ENCODE peak calls at places on chromosome 1, in five cellular contexts. One of them, this sample, is unnamed. For H3K4me1, the result is how much of the 10 kb centered on the place peaks cover.

GRCh38 chr1:84253041-84253440 is 48.5 kb upstream of the SAMD13 start:
- DNase-seq in upper lobe of right lung: no peak
- DNase-seq in GM23338: no peak
- DNase-seq in fibroblast of lung: peak
- DNase-seq in cardiac muscle cell: no peak
- DNase-seq in this sample: no peak

GRCh38 chr1:53176452-53177344 is 19.9 kb upstream of the CPT2 start:
- DNase-seq in fibroblast of lung: peak
- DNase-seq in GM23338: no peak
- DNase-seq in cardiac muscle cell: peak
- DNase-seq in upper lobe of right lung: peak
- DNase-seq in this sample: no peak

GRCh38 chr1:235079443-235079967 is 49.1 kb downstream of the TOMM20 start:
- DNase-seq in fibroblast of lung: peak
- DNase-seq in GM23338: no peak
- DNase-seq in cardiac muscle cell: no peak
- DNase-seq in upper lobe of right lung: peak
- DNase-seq in this sample: no peak

GRCh38 chr1:8517579-8518489 is 199.9 kb downstream of the SLC45A1 start:
- DNase-seq in cardiac muscle cell: peak
- DNase-seq in GM23338: peak
- DNase-seq in fibroblast of lung: peak
- DNase-seq in upper lobe of right lung: no peak
- DNase-seq in this sample: no peak

GRCh38 chr1:206895320-206895719 is 1.9 kb upstream of the IL24 start:
- DNase-seq in upper lobe of right lung: no peak
- DNase-seq in fibroblast of lung: no peak
- DNase-seq in cardiac muscle cell: no peak
- DNase-seq in GM23338: no peak
- DNase-seq in this sample: no peak

GRCh38 chr1:212132040-212132439 is 96.5 kb downstream of the DTL start:
- DNase-seq in upper lobe of right lung: no peak
- DNase-seq in cardiac muscle cell: no peak
- DNase-seq in fibroblast of lung: no peak
- DNase-seq in GM23338: no peak
- DNase-seq in this sample: no peak

GRCh38 chr1:53402891-53403655 is 56.1 kb upstream of the DMRTB1 start:
- DNase-seq in cardiac muscle cell: no peak
- DNase-seq in fibroblast of lung: no peak
- DNase-seq in upper lobe of right lung: no peak
- DNase-seq in GM23338: no peak
- DNase-seq in this sample: no peak

GRCh38 chr1:48182441-48182840 is 40.1 kb upstream of the SLC5A9 start:
- DNase-seq in fibroblast of lung: no peak
- DNase-seq in cardiac muscle cell: no peak
- DNase-seq in upper lobe of right lung: no peak
- DNase-seq in GM23338: no peak
- DNase-seq in this sample: no peak

GRCh38 chr1:59164371-59164770 is 132.5 kb upstream of the FGGY start:
- DNase-seq in GM23338: no peak
- DNase-seq in fibroblast of lung: no peak
- DNase-seq in upper lobe of right lung: no peak
- DNase-seq in cardiac muscle cell: no peak
- DNase-seq in this sample: no peak

GRCh38 chr1:237074371-237075117 is 32.6 kb downstream of the RYR2 start:
- DNase-seq in cardiac muscle cell: no peak
- DNase-seq in upper lobe of right lung: no peak
- DNase-seq in fibroblast of lung: no peak
- DNase-seq in GM23338: no peak
- DNase-seq in this sample: no peak

GRCh38 chr1:203142124-203142523 is 14.6 kb downstream of the ADORA1 start:
- DNase-seq in upper lobe of right lung: no peak
- DNase-seq in cardiac muscle cell: no peak
- DNase-seq in fibroblast of lung: no peak
- DNase-seq in GM23338: no peak
- DNase-seq in this sample: no peak
- H3K4me1 ChIP-seq in upper lobe of right lung: under half
- H3K4me1 ChIP-seq in cardiac muscle cell: under half
- H3K4me1 ChIP-seq in fibroblast of lung: under half
- H3K4me1 ChIP-seq in GM23338: under half
- H3K4me1 ChIP-seq in this sample: under half

GRCh38 chr1:167749741-167750140 is 28.0 kb downstream of the MPZL1 start:
- DNase-seq in upper lobe of right lung: no peak
- DNase-seq in GM23338: no peak
- DNase-seq in fibroblast of lung: no peak
- DNase-seq in cardiac muscle cell: no peak
- DNase-seq in this sample: no peak
- H3K4me1 ChIP-seq in upper lobe of right lung: under half
- H3K4me1 ChIP-seq in GM23338: under half
- H3K4me1 ChIP-seq in fibroblast of lung: under half
- H3K4me1 ChIP-seq in cardiac muscle cell: under half
- H3K4me1 ChIP-seq in this sample: under half

DNA sequence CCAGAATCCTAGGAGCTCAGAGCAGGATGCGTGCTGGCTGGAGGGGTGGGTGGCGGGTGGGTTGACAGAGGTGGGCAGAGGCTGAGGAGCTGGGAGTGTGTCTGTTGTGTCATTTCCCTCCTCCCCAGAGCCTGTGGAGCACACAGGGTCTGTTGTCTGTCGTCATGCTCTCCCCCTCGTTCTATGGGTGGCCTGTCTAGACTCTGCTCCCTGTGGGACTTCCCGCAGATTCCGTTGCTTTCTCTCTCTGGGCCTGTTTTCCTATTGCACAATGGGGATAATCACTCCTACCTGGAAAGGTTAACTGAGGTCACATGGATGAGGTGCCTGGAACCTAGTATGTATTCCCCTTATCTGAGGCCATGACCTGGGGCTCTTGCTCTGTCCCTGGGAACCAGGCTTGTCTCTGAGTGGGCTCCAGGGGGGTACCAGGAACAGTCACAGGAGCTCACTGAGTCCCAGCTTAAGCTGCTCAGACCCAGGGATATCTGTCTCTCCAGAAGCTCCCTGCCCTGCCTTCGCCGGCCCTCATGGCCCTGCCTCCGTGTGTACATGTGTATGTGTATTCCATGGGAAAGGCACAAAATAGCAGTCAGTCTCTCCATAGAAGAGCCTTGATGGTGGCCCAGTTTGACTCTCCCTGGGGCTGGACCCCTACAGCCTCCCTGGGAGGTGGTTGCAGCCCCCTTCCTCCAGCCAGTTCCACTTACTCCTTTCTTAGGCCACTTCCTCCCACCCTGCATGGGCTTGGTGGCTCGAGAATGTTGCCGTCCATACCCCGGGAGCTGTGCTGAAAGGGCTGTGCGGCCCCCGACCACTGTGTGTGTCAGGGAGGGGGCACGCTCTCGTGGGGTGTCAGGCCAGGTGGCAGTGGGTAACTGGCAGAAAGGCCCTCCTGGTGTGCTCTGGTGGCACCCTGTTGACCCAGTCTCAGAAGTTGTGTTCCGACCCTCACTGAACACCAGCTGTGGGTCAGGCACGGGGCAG is 17.9 kb downstream of the PTPRF start:
- DNase-seq in GM23338: peak
- DNase-seq in fibroblast of lung: no peak
- DNase-seq in upper lobe of right lung: no peak
- DNase-seq in cardiac muscle cell: peak
- DNase-seq in this sample: no peak
- H3K4me1 ChIP-seq in GM23338: half or more
- H3K4me1 ChIP-seq in fibroblast of lung: under half
- H3K4me1 ChIP-seq in upper lobe of right lung: under half
- H3K4me1 ChIP-seq in cardiac muscle cell: under half
- H3K4me1 ChIP-seq in this sample: under half

GRCh38 chr1:230276401-230276800 is 149.7 kb downstream of the PGBD5 start:
- DNase-seq in fibroblast of lung: no peak
- DNase-seq in GM23338: peak
- DNase-seq in upper lobe of right lung: peak
- DNase-seq in cardiac muscle cell: no peak
- DNase-seq in this sample: no peak
- H3K4me1 ChIP-seq in fibroblast of lung: under half
- H3K4me1 ChIP-seq in GM23338: under half
- H3K4me1 ChIP-seq in upper lobe of right lung: under half
- H3K4me1 ChIP-seq in cardiac muscle cell: under half
- H3K4me1 ChIP-seq in this sample: under half

GRCh38 chr1:201883266-201883665 is 5.4 kb upstream of the SHISA4 start:
- DNase-seq in GM23338: no peak
- DNase-seq in fibroblast of lung: no peak
- DNase-seq in upper lobe of right lung: no peak
- DNase-seq in cardiac muscle cell: no peak
- DNase-seq in this sample: no peak
- H3K4me1 ChIP-seq in GM23338: under half
- H3K4me1 ChIP-seq in fibroblast of lung: under half
- H3K4me1 ChIP-seq in upper lobe of right lung: under half
- H3K4me1 ChIP-seq in cardiac muscle cell: under half
- H3K4me1 ChIP-seq in this sample: under half

GRCh38 chr1:31574749-31575372 is 1.5 kb upstream of the TINAGL1 start:
- DNase-seq in fibroblast of lung: no peak
- DNase-seq in cardiac muscle cell: no peak
- DNase-seq in upper lobe of right lung: no peak
- DNase-seq in GM23338: no peak
- DNase-seq in this sample: no peak

GRCh38 chr1:31575373-31576140 is 758 bp upstream of the TINAGL1 start:
- DNase-seq in fibroblast of lung: no peak
- DNase-seq in upper lobe of right lung: peak
- DNase-seq in cardiac muscle cell: no peak
- DNase-seq in GM23338: peak
- DNase-seq in this sample: no peak

GRCh38 chr1:31576201-31576669 is at the start of gene TINAGL1:
- DNase-seq in GM23338: peak
- DNase-seq in cardiac muscle cell: no peak
- DNase-seq in upper lobe of right lung: peak
- DNase-seq in fibroblast of lung: no peak
- DNase-seq in this sample: no peak

GRCh38 chr1:31577515-31578191 is 1.3 kb downstream of the TINAGL1 start:
- DNase-seq in fibroblast of lung: peak
- DNase-seq in upper lobe of right lung: peak
- DNase-seq in cardiac muscle cell: peak
- DNase-seq in GM23338: peak
- DNase-seq in this sample: no peak

DNA sequence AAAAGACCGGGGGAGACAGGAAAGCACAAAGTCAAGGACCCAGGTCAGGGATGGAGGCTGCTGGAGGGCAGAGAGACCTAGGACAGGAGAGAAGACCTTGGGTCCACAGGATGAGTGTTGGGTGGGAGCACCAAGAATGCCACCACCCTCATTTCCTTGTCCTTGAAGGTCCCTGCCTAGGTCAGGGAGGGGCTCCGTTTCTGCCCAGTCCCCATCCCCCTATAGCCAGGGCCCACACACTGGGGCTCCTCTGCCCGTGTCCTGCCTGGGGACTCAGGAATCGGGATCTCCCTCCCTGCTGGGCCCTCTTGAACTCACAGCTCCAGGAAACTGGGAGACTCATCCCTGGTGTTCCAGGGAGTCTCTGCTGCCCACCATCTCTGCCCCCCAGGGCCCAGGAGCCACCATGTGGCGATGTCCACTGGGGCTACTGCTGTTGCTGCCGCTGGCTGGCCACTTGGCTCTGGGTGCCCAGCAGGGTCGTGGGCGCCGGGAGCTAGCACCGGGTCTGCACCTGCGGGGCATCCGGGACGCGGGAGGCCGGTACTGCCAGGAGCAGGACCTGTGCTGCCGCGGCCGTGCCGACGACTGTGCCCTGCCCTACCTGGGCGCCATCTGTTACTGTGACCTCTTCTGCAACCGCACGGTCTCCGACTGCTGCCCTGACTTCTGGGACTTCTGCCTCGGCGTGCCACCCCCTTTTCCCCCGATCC is 584 bp downstream of the TINAGL1 start:
- DNase-seq in fibroblast of lung: no peak
- DNase-seq in upper lobe of right lung: peak
- DNase-seq in cardiac muscle cell: no peak
- DNase-seq in GM23338: no peak
- DNase-seq in this sample: no peak
- H3K4me1 ChIP-seq in fibroblast of lung: under half
- H3K4me1 ChIP-seq in upper lobe of right lung: under half
- H3K4me1 ChIP-seq in cardiac muscle cell: under half
- H3K4me1 ChIP-seq in GM23338: under half
- H3K4me1 ChIP-seq in this sample: under half

GRCh38 chr1:32948905-32949304 is 15.7 kb downstream of the RNF19B start:
- DNase-seq in fibroblast of lung: no peak
- DNase-seq in upper lobe of right lung: no peak
- DNase-seq in cardiac muscle cell: no peak
- DNase-seq in GM23338: no peak
- DNase-seq in this sample: no peak
- H3K4me1 ChIP-seq in fibroblast of lung: under half
- H3K4me1 ChIP-seq in upper lobe of right lung: under half
- H3K4me1 ChIP-seq in cardiac muscle cell: under half
- H3K4me1 ChIP-seq in GM23338: under half
- H3K4me1 ChIP-seq in this sample: under half

GRCh38 chr1:151702936-151703335 is 13.7 kb downstream of the CELF3 start:
- DNase-seq in upper lobe of right lung: no peak
- DNase-seq in fibroblast of lung: no peak
- DNase-seq in cardiac muscle cell: no peak
- DNase-seq in GM23338: no peak
- DNase-seq in this sample: no peak
- H3K4me1 ChIP-seq in upper lobe of right lung: under half
- H3K4me1 ChIP-seq in fibroblast of lung: under half
- H3K4me1 ChIP-seq in cardiac muscle cell: under half
- H3K4me1 ChIP-seq in GM23338: under half
- H3K4me1 ChIP-seq in this sample: under half

DNA sequence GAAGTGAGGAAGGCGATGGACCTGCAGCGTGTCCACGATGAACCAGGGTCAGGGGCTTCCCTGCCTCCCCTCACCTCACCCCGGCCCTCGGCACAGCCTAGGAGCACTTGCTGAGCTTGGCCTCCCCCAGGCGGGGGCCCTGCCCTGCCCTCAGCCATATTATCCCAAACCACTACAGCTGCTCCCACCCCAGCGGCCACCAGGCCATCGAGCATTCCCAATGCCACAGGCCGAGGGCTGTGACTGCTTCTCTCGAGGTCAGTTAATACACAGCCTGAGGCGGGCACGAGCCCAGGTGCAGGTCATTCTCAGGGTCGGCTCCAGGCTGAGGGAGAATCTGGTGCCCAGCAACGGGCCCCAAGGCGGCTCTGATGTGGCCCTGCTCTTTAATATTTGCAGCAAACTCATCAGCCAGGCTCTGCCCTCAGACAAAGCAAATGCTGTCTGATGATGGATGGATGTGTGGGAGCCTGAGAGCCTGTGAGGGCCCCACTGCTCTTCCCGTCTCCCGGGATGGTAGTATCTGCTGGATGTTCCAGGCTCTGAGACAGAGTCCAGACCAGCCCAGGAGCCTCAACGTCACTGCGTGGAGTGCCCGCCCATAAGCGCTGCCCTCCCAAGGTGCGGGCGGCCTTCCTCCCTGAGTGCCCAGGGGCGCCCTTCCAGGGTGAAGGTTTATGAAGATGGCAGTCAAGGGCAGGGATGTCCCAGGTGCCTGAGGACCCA is 8.5 kb upstream of the GPR153 start:
- DNase-seq in GM23338: no peak
- DNase-seq in cardiac muscle cell: no peak
- DNase-seq in upper lobe of right lung: no peak
- DNase-seq in fibroblast of lung: no peak
- DNase-seq in this sample: no peak
- H3K4me1 ChIP-seq in GM23338: under half
- H3K4me1 ChIP-seq in cardiac muscle cell: under half
- H3K4me1 ChIP-seq in upper lobe of right lung: under half
- H3K4me1 ChIP-seq in fibroblast of lung: under half
- H3K4me1 ChIP-seq in this sample: under half